ENCODE peak calls at places on chromosomes 13 and 19, in ten cellular contexts. R, Q, N, E, X, K, C, P, B and I are unnamed samples.

GRCh38 chr19:51259348-51260245 is 8.7 kb downstream of the SIGLECL1 start:
- DNase-seq in R (peak; percentile 69), Q (peak; percentile 17), N (peak; percentile 50), E (no peak), X (peak; percentile 6), K (peak; percentile 48), C (peak; percentile 62), P (peak; percentile 57), B (peak; percentile 47), I (peak; percentile 53)

GRCh38 chr13:112741185-112741755 is 51.4 kb downstream of the ATP11A start:
- DNase-seq in R (no peak), Q (no peak), N (no peak), E (no peak), X (no peak), K (no peak), C (no peak), P (no peak), B (no peak), I (no peak)

GRCh38 chr13:102399791-102400618 is 1.8 kb downstream of the FGF14 start:
- DNase-seq in R (peak; percentile 72), Q (peak; percentile 18), N (no peak), E (peak; percentile 52), X (peak; percentile 14), K (no peak), C (peak; percentile 32), P (no peak), B (no peak), I (peak; percentile 46)

GRCh38 chr19:32392142-32392541 is 13.4 kb upstream of the DPY19L3 start:
- DNase-seq in R (no peak), Q (no peak), N (no peak), E (no peak), X (no peak), K (no peak), C (no peak), P (no peak), B (no peak), I (no peak)

GRCh38 chr13:50923272-50923671 is 13.7 kb downstream of the RNASEH2B start:
- DNase-seq in R (no peak), Q (no peak), N (peak; percentile 5), E (no peak), X (no peak), K (no peak), C (no peak), P (no peak), B (no peak), I (no peak)

GRCh38 chr19:23305555-23305954 is 55.4 kb upstream of the ZNF724 start:
- DNase-seq in R (no peak), Q (no peak), N (no peak), E (no peak), X (no peak), K (no peak), C (no peak), P (no peak), B (no peak), I (no peak)

GRCh38 chr13:99774644-99775043 is 196.9 kb downstream of the ZIC5 start:
- DNase-seq in R (no peak), Q (no peak), N (no peak), E (no peak), X (no peak), K (no peak), C (no peak), P (no peak), B (no peak), I (no peak)

GRCh38 chr19:15330801-15331418 is 1.4 kb downstream of the BRD4 start:
- DNase-seq in R (no peak), Q (peak; percentile 52), N (peak; percentile 41), E (no peak), X (peak; percentile 93), K (peak; percentile 20), C (peak; percentile 74), P (peak; percentile 68), B (peak; percentile 79), I (peak; percentile 56)

GRCh38 chr13:98979012-98979411 is 1.1 kb upstream of the DOCK9 start:
- DNase-seq in R (no peak), Q (no peak), N (no peak), E (no peak), X (no peak), K (no peak), C (no peak), P (no peak), B (no peak), I (no peak)

GRCh38 chr19:2048104-2048958 is 2.7 kb downstream of the MKNK2 start:
- DNase-seq in R (no peak), Q (no peak), N (no peak), E (peak; percentile 5), X (no peak), K (no peak), C (no peak), P (peak; percentile 4), B (no peak), I (no peak)

DNA sequence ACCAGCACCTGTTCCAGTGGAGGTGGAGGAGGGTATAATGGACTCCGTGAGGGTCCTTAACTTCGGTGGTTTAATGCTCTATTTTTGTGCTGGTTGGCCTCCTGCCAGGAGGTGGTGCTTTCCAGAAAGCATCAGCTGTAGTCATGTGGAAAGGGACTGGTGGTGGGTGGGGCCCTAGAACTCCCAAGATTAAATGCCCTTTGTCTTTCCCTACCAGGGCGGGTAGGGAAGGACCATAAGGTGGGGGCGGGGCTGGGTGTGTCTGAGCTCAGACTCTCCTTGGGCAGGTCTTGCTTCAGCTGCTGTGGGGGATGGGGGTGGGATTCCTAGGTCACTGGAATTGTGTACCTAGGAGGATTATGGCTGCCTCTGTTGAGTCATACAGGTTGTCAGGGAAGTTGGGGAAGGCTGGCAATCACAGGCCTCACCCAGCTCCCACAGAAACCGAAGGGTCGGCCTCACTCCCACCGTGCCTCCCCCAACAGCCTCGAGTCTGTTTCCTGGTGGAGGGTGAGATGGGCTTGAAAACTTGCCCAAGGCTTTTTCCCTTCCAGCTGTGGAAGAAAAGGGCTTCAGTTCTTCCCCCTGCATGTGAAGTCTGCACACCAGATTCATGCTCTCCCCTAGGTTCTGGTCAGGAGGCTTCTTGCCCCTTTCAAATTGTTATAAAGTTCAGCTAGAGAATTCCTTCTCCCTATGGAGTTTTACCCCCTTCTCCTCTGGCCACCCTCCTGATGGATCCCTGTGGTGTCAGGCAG is 60.3 kb upstream of the CLDN10 start:
- DNase-seq in R (no peak), Q (no peak), N (peak; percentile 55), E (no peak), X (no peak), K (no peak), C (peak; percentile 71), P (peak; percentile 56), B (no peak), I (peak; percentile 13)
- H3K27ac ChIP-seq in R (no peak overlapping the region), Q (no peak overlapping the region), N (peak overlapping the region; percentile 13), E (no peak overlapping the region), X (no peak overlapping the region), K (no peak overlapping the region), C (no peak overlapping the region), P (no peak overlapping the region), B (no peak overlapping the region), I (no peak overlapping the region)

GRCh38 chr19:58510084-58510862 is 1.5 kb downstream of the SLC27A5 start:
- DNase-seq in R (no peak), Q (no peak), N (no peak), E (no peak), X (no peak), K (no peak), C (no peak), P (no peak), B (no peak), I (no peak)
- H3K4me2 ChIP-seq in R (no peak overlapping the region), Q (no peak overlapping the region), N (no peak overlapping the region), E (no peak overlapping the region), X (no peak overlapping the region), K (peak overlapping the region; percentile 66), C (no peak overlapping the region), P (no peak overlapping the region), B (no peak overlapping the region), I (no peak overlapping the region)

GRCh38 chr13:114235697-114236096 is 1.0 kb downstream of the CDC16 start:
- DNase-seq in R (no peak), Q (no peak), N (no peak), E (no peak), X (peak; percentile 9), K (no peak), C (no peak), P (no peak), B (no peak), I (peak; percentile 31)

GRCh38 chr13:114234266-114234644 is 442 bp upstream of the CDC16 start:
- DNase-seq in R (no peak), Q (no peak), N (no peak), E (no peak), X (no peak), K (no peak), C (no peak), P (no peak), B (no peak), I (no peak)

GRCh38 chr13:114237415-114238112 is 2.9 kb downstream of the CDC16 start:
- DNase-seq in R (no peak), Q (no peak), N (no peak), E (no peak), X (no peak), K (no peak), C (no peak), P (no peak), B (no peak), I (no peak)

GRCh38 chr13:114234645-114235421 is at the start of gene CDC16:
- DNase-seq in R (peak; percentile 89), Q (peak; percentile 94), N (peak; percentile 94), E (peak; percentile 94), X (peak; percentile 89), K (peak; percentile 93), C (peak; percentile 97), P (peak; percentile 95), B (peak; percentile 78), I (peak; percentile 91)

DNA sequence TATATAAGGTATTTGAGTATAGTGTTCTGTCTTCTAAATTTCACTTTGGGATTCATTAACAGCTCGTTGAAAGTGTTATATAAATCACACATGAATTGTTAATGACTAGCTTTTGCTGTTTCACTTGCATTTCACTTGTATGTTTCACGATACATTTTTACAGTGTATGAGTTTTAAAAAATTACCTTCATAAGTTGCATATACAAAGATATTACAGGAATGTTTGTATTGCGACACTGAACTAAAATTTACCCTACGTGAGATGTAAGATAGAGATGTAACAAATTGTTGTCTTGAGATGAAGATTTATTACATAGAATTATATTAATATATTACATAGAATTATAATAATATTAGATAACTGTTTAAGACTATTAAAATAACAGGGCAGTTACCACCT is 1.5 kb downstream of the CDC16 start:
- DNase-seq in R (no peak), Q (no peak), N (no peak), E (no peak), X (no peak), K (no peak), C (no peak), P (no peak), B (no peak), I (no peak)
- H3K27ac ChIP-seq in R (no peak overlapping the region), Q (no peak overlapping the region), N (no peak overlapping the region), E (no peak overlapping the region), X (no peak overlapping the region), K (peak overlapping the region; percentile 82), C (no peak overlapping the region), P (peak overlapping the region; percentile 89), B (no peak overlapping the region), I (no peak overlapping the region)

GRCh38 chr19:3603121-3603841 is 3.4 kb downstream of the TBXA2R start:
- DNase-seq in R (no peak), Q (no peak), N (no peak), E (no peak), X (peak; percentile 42), K (no peak), C (no peak), P (no peak), B (peak; percentile 51), I (no peak)
- H3K4me2 ChIP-seq in R (no peak overlapping the region), Q (no peak overlapping the region), N (no peak overlapping the region), E (no peak overlapping the region), X (peak overlapping the region; percentile 7), K (no peak overlapping the region), C (no peak overlapping the region), P (no peak overlapping the region), B (no peak overlapping the region), I (no peak overlapping the region)

GRCh38 chr13:33279898-33280549 is 5.5 kb downstream of the STARD13 start:
- DNase-seq in R (no peak), Q (peak; percentile 64), N (peak; percentile 77), E (no peak), X (peak; percentile 80), K (no peak), C (peak; percentile 55), P (peak; percentile 50), B (peak; percentile 69), I (no peak)
- H3K27ac ChIP-seq in R (no peak overlapping the region), Q (peak overlapping the region; percentile 70), N (peak overlapping the region; percentile 71), E (no peak overlapping the region), X (peak overlapping the region; percentile 93), K (no peak overlapping the region), C (no peak overlapping the region), P (peak overlapping the region; percentile 58), B (peak overlapping the region; percentile 89), I (no peak overlapping the region)